ENCODE peak calls at places on chromosomes 7 and 10, in four cellular contexts. F is HepG2, Z is IMR-90, Q is K562. V is an unnamed sample.

GRCh38 chr7:139995034-139995915 is 67.5 kb downstream of the PARP12 start:
- DNase-seq in F (no peak), Z (peak), Q (no peak), V (no peak)

GRCh38 chr7:108454674-108455523 is 1.3 kb downstream of the NRCAM start:
- DNase-seq in F (no peak), Z (no peak), Q (no peak), V (no peak)

GRCh38 chr10:114083040-114083439 is 39.4 kb downstream of the ADRB1 start:
- DNase-seq in F (no peak), Z (no peak), Q (peak), V (no peak)

GRCh38 chr7:1855396-1856160 is 185.5 kb downstream of the ELFN1 start:
- DNase-seq in F (no peak), Z (no peak), Q (no peak), V (no peak)

GRCh38 chr7:37462120-37462519 is 13.5 kb upstream of the ELMO1 start:
- DNase-seq in F (no peak), Z (no peak), Q (no peak), V (no peak)

GRCh38 chr10:130812381-130813148 is 499.0 kb downstream of the TCERG1L start:
- DNase-seq in F (no peak), Z (no peak), Q (no peak), V (no peak)

GRCh38 chr10:2744547-2745212 is 322.7 kb upstream of the PFKP start:
- DNase-seq in F (no peak), Z (no peak), Q (no peak), V (no peak)

GRCh38 chr10:78304091-78305045 is 270.7 kb downstream of the RPS24 start:
- DNase-seq in F (no peak), Z (no peak), Q (no peak), V (no peak)

GRCh38 chr10:50576245-50576815 is 47.4 kb downstream of the SGMS1 start:
- DNase-seq in F (no peak), Z (peak), Q (no peak), V (no peak)

GRCh38 chr10:110212119-110213006 is 5.0 kb downstream of the MXI1 start:
- DNase-seq in F (no peak), Z (no peak), Q (peak), V (no peak)

GRCh38 chr10:86944907-86945306 is 12.5 kb downstream of the MMRN2 start:
- DNase-seq in F (no peak), Z (no peak), Q (no peak), V (no peak)

GRCh38 chr7:80622531-80622930 is 15.9 kb upstream of the CD36 start:
- DNase-seq in F (no peak), Z (peak), Q (no peak), V (no peak)

GRCh38 chr7:69436944-69437343 is 161.3 kb upstream of the AUTS2 start:
- DNase-seq in F (no peak), Z (no peak), Q (no peak), V (no peak)

GRCh38 chr10:31197886-31198285 is 121.1 kb upstream of the ZEB1 start:
- DNase-seq in F (no peak), Z (peak), Q (no peak), V (no peak)

GRCh38 chr10:13902868-13903267 is 316.1 kb downstream of the PRPF18 start:
- DNase-seq in F (no peak), Z (no peak), Q (no peak), V (no peak)

GRCh38 chr10:76786673-76787072 is 850.9 kb downstream of the KCNMA1 start:
- DNase-seq in F (no peak), Z (no peak), Q (no peak), V (no peak)

GRCh38 chr7:31883761-31884164 is 186.4 kb downstream of the PDE1C start:
- DNase-seq in F (no peak), Z (peak), Q (no peak), V (no peak)

GRCh38 chr10:15045380-15045779 is 1.6 kb downstream of the OLAH start:
- DNase-seq in F (no peak), Z (no peak), Q (no peak), V (no peak)

GRCh38 chr10:22621726-22622125 is 92.7 kb downstream of the PIP4K2A start:
- DNase-seq in F (no peak), Z (no peak), Q (no peak), V (no peak)

GRCh38 chr10:30013684-30014246 is 45.6 kb downstream of the JCAD start:
- DNase-seq in F (peak), Z (peak), Q (no peak), V (no peak)

GRCh38 chr7:147276783-147277370 is 1160.3 kb downstream of the CNTNAP2 start:
- DNase-seq in F (no peak), Z (no peak), Q (no peak), V (no peak)

GRCh38 chr7:31705377-31705776 is 18.4 kb downstream of the PPP1R17 start:
- DNase-seq in F (no peak), Z (no peak), Q (no peak), V (peak)

GRCh38 chr7:129771201-129771927 is 159.8 kb downstream of the NRF1 start:
- DNase-seq in F (no peak), Z (no peak), Q (no peak), V (no peak)

GRCh38 chr10:99329238-99329890 is at the start of gene CNNM1:
- DNase-seq in F (no peak), Z (no peak), Q (no peak), V (no peak)

GRCh38 chr10:99330675-99330924 is 1.4 kb downstream of the CNNM1 start:
- DNase-seq in F (no peak), Z (no peak), Q (no peak), V (no peak)

GRCh38 chr10:99329891-99330674 is 927 bp downstream of the CNNM1 start:
- DNase-seq in F (no peak), Z (peak), Q (no peak), V (no peak)

GRCh38 chr10:99331207-99331803 is 2.1 kb downstream of the CNNM1 start:
- DNase-seq in F (peak), Z (peak), Q (no peak), V (no peak)

GRCh38 chr10:99328579-99329237 is 448 bp upstream of the CNNM1 start:
- DNase-seq in F (no peak), Z (peak), Q (no peak), V (no peak)
- TF ChIP-seq BHLHE40 in F (no peak), Z (no peak), Q (no peak), V (no peak)

DNA sequence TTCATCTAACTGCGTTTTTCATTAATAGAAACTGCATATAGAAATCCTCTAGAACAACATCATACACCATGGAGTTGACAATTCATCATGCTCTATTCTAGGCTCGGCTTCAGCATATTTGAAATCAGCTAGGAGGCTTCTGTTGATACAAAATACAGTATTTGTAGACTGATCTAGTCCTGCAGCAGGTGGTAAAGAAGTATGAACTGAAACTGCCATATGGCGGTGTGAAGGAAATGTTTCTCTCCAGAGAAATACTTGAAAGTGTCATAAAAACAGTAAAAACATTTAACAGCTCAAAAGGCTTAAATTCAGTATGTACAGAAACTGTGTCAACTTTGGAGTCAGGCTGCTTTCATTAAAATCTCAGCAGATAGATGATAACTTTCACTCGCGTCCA is 32.0 kb upstream of the MYO3A start:
- DNase-seq in F (no peak), Z (no peak), Q (no peak), V (no peak)
- H3K9ac ChIP-seq in F (no peak), Z (no peak), Q (no peak), V (no peak)

DNA sequence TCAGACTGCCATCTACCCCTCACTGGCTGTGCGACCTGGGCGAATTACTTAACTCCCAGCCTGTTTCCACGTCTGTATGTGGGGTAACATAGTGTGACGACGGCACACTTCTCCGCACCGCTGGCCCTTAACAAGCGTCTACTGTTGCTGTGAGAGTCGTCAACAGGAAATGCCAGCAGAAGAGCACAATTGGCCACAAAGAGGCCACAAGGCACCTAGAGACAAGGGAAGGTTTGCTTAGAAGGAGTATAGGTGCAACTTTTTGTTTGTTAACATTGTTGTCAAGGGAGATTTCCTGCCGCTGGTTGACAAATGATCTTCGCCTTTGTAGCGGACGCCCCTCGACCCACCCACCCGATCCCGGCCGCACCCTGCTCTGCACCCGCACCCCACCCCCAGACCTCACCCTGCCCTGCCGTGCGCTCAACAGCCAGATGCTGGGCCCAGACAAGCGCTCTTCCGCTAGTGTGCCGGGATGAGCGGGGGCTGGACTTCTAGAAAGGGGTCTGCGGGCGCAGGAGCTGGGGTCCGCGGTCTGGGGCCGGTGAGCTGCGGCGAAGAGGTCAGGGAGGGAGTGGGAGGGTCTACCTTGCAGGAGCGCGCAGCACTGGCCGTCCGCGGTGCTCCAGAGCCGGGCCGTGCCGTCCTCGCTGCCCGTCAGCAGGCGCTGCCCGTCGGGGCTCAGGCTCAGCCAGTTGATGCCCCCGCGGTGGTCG is 841 bp downstream of the WDR86 start:
- DNase-seq in F (peak), Z (no peak), Q (no peak), V (peak)
- TF ChIP-seq BHLHE40 in F (peak), Z (no peak), Q (no peak), V (peak)

DNA sequence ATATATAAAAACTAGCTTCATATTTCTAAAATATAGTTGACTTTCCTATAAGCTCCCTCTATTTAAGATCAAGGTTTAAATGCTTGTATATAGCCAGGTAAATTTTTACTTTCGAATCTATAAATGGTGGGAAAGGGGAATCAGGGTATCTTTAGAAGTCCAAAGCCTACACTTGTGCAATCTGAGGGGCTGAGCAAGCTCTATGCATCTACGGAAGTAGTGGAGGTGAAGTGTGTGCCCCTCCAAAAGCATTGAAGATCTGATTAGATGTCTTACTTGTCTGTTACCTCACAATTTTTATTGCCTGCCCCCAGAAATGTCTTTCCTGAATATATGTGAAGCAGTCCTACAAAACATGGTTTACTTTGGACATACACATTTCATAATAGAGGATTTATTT is 1.6 kb downstream of the AKAP9 start:
- DNase-seq in F (peak), Z (no peak), Q (no peak), V (no peak)
- H3K9ac ChIP-seq in F (peak), Z (no peak), Q (no peak), V (no peak)

V was measured in GM12878.